ENCODE peak calls at places on chromosomes 4 and X, in seven cellular contexts. R is DMS 273 treated with DMSO at 0.1 percent for 48 hours; U is psoas muscle; Y is mesothelial cell of epicardium; B is aorta; H is stimulated activated CD4-positive, alpha-beta T cell treated with anti-CD3 and anti-CD28 coated beads, TNF-alpha, amount 100 ng/mL, for 4 hours; W is left ventricle myocardium inferior. X is an unnamed sample.

GRCh38 chr4:87523307-87523706 is 5.9 kb downstream of the SPARCL1 start:
- DNase-seq in H (no peak), U (no peak), W (no peak), Y (no peak), B (no peak), R (no peak), X (no peak)

GRCh38 chr4:10011885-10012284 is 9.4 kb downstream of the SLC2A9 start:
- DNase-seq in W (no peak), U (no peak), B (no peak), H (no peak), R (no peak), Y (no peak), X (no peak)

GRCh38 chrX:133495464-133496391 is 80.4 kb upstream of the GPC4 start:
- DNase-seq in R (no peak), W (peak; percentile 61), U (peak; percentile 75), Y (no peak), B (no peak), H (no peak), X (peak; percentile 23)

GRCh38 chrX:45748443-45748842 is 547.8 kb upstream of the DIPK2B start:
- DNase-seq in W (no peak), Y (no peak), H (no peak), B (no peak), U (no peak), R (no peak), X (peak; percentile 13)

GRCh38 chr4:146550161-146550560 is 28.4 kb upstream of the SLC10A7 start:
- DNase-seq in U (no peak), B (no peak), H (no peak), W (no peak), Y (no peak), R (no peak), X (no peak)

GRCh38 chrX:149161438-149162088 is 343.5 kb downstream of the IDS start:
- DNase-seq in U (no peak), W (no peak), B (no peak), H (no peak), Y (no peak), R (peak; percentile 84), X (no peak)

GRCh38 chrX:45710081-45710801 is 509.6 kb upstream of the DIPK2B start:
- DNase-seq in H (peak; percentile 8), W (no peak), B (no peak), Y (no peak), R (no peak), U (no peak), X (peak; percentile 78)

GRCh38 chr4:153603258-153603657 is 80.8 kb upstream of the TLR2 start:
- DNase-seq in B (no peak), Y (no peak), W (no peak), U (no peak), R (no peak), H (no peak), X (no peak)

GRCh38 chr4:78902313-78902712 is 36.9 kb downstream of the PAQR3 start:
- DNase-seq in H (no peak), U (no peak), B (no peak), Y (no peak), R (no peak), W (no peak), X (no peak)

GRCh38 chrX:13239272-13239671 is 80.6 kb downstream of the ATXN3L start:
- DNase-seq in U (no peak), R (no peak), H (no peak), Y (no peak), B (no peak), W (no peak), X (no peak)

GRCh38 chrX:112356031-112356430 is 273.5 kb upstream of the TRPC5 start:
- DNase-seq in W (no peak), B (no peak), H (no peak), Y (no peak), U (no peak), R (no peak), X (no peak)

GRCh38 chr4:166842795-166843261 is 391.5 kb downstream of the SPOCK3 start:
- DNase-seq in B (peak; percentile 72), W (no peak), R (no peak), H (no peak), Y (no peak), U (no peak), X (no peak)

GRCh38 chr4:99657801-99658200 is at the start of gene C4orf54:
- DNase-seq in Y (no peak), U (no peak), W (no peak), R (no peak), B (no peak), H (no peak), X (no peak)

GRCh38 chrX:39814391-39814790 is 283.4 kb downstream of the BCOR start:
- DNase-seq in Y (no peak), W (no peak), U (peak; percentile 44), R (no peak), B (no peak), H (no peak), X (no peak)

GRCh38 chrX:101823236-101823635 is 108.6 kb downstream of the ZMAT1 start:
- DNase-seq in R (no peak), U (no peak), W (no peak), B (no peak), Y (no peak), H (no peak), X (no peak)

GRCh38 chrX:49627030-49627777 is 28.4 kb downstream of the GAGE1 start:
- DNase-seq in B (no peak), R (no peak), U (no peak), H (no peak), W (peak; percentile 12), Y (no peak), X (no peak)

GRCh38 chrX:31845003-31845402 is 773.2 kb upstream of the FTHL17 start:
- DNase-seq in W (no peak), R (no peak), Y (no peak), B (no peak), U (no peak), H (no peak), X (peak; percentile 16)

GRCh38 chr4:145805490-145805889 is 125.5 kb downstream of the C4orf51 start:
- DNase-seq in Y (no peak), H (no peak), R (no peak), U (no peak), W (peak; percentile 22), B (no peak), X (peak; percentile 84)

GRCh38 chrX:427812-428725 is 41.4 kb upstream of the PPP2R3B start:
- DNase-seq in U (peak; percentile 30), W (no peak), Y (no peak), H (no peak), B (no peak), R (no peak), X (peak; percentile 41)

GRCh38 chrX:13115457-13115856 is 71.0 kb upstream of the FAM9C start:
- DNase-seq in R (no peak), B (no peak), Y (no peak), W (no peak), U (no peak), H (no peak), X (no peak)

GRCh38 chrX:24902808-24903207 is 113.0 kb downstream of the ARX start:
- DNase-seq in R (no peak), H (no peak), Y (no peak), U (no peak), B (no peak), W (no peak), X (peak; percentile 86)

GRCh38 chr4:61336911-61337310 is 136.8 kb downstream of the ADGRL3 start:
- DNase-seq in H (no peak), Y (no peak), W (no peak), B (no peak), R (no peak), U (no peak), X (no peak)

GRCh38 chr4:6892190-6892908 is 17.3 kb upstream of the TBC1D14 start:
- DNase-seq in Y (no peak), W (peak; percentile 45), H (no peak), B (no peak), R (no peak), U (peak; percentile 79), X (peak; percentile 73)

GRCh38 chr4:176150283-176150682 is 45.1 kb downstream of the SPATA4 start:
- DNase-seq in U (no peak), R (no peak), H (no peak), B (no peak), Y (no peak), W (no peak), X (peak; percentile 56)

GRCh38 chrX:4655743-4656142 is 942.3 kb upstream of the PRKX start:
- DNase-seq in W (no peak), H (no peak), U (no peak), R (no peak), Y (no peak), B (no peak), X (no peak)

GRCh38 chr4:84529169-84529751 is 30.2 kb upstream of the NKX6-1 start:
- DNase-seq in U (no peak), R (no peak), Y (no peak), B (no peak), W (no peak), H (no peak), X (peak; percentile 49)

GRCh38 chr4:156322592-156322991 is 368.9 kb upstream of the CTSO start:
- DNase-seq in U (no peak), W (no peak), H (no peak), B (no peak), Y (no peak), R (no peak), X (peak; percentile 73)

GRCh38 chrX:51257490-51257889 is 75.1 kb upstream of the NUDT10 start:
- DNase-seq in U (no peak), H (no peak), B (no peak), Y (no peak), R (no peak), W (no peak), X (no peak)

GRCh38 chrX:64427787-64428186 is 32.5 kb upstream of the MTMR8 start:
- DNase-seq in B (no peak), W (no peak), U (no peak), Y (no peak), H (no peak), R (no peak), X (no peak)

GRCh38 chr4:55396305-55397023 is 707 bp downstream of the TMEM165 start:
- DNase-seq in W (peak; percentile 59), U (peak; percentile 70), R (no peak), Y (peak; percentile 23), H (peak; percentile 19), B (peak; percentile 84), X (peak; percentile 44)

GRCh38 chr4:30525662-30526061 is 194.5 kb upstream of the PCDH7 start:
- DNase-seq in Y (no peak), R (no peak), U (no peak), H (no peak), W (no peak), B (no peak), X (no peak)

GRCh38 chr4:40254961-40255721 is 58.3 kb downstream of the RHOH start:
- DNase-seq in Y (no peak), H (no peak), B (no peak), R (no peak), W (no peak), U (no peak), X (peak; percentile 70)

GRCh38 chr4:132955146-132955545 is 193.9 kb upstream of the PCDH10 start:
- DNase-seq in B (no peak), U (no peak), H (no peak), W (no peak), Y (no peak), R (no peak), X (no peak)

GRCh38 chrX:9677098-9677739 is 88.4 kb downstream of the GPR143 start:
- DNase-seq in Y (no peak), H (no peak), R (no peak), B (no peak), U (no peak), W (no peak), X (peak; percentile 14)

GRCh38 chr4:34170941-34171340 is 2073.4 kb downstream of the ARAP2 start:
- DNase-seq in U (no peak), R (no peak), H (no peak), Y (no peak), W (no peak), B (no peak), X (peak; percentile 55)

GRCh38 chr4:177728361-177729152 is 286.3 kb upstream of the AGA start:
- DNase-seq in W (no peak), U (no peak), B (no peak), Y (no peak), H (no peak), R (no peak), X (no peak)

GRCh38 chrX:128518508-128518907 is 466.3 kb upstream of the ACTRT1 start:
- DNase-seq in R (peak; percentile 21), W (no peak), U (no peak), B (no peak), Y (no peak), H (no peak), X (peak; percentile 1)

GRCh38 chr4:139455187-139455586 is 1.3 kb downstream of the RAB33B start:
- DNase-seq in B (no peak), H (no peak), W (no peak), Y (no peak), U (no peak), R (no peak), X (no peak)

X was measured in choroid plexus epithelial cell.